ENCODE peak calls at places on chromosomes 6 and 20, in seven cellular contexts. I is left ventricle myocardium inferior; S is IMR-90; U is GM06990; X is HuH-7.5; F is CD4-positive, CD25-positive, alpha-beta regulatory T cell; Z is GM23248. T is an unnamed sample.

GRCh38 chr20:4542270-4542669 is 179.4 kb upstream of the PRND start:
- DNase-seq in F (no peak), Z (no peak), I (no peak), X (no peak), U (no peak), S (no peak), T (no peak)

GRCh38 chr20:2700913-2701620 is 8.5 kb downstream of the EBF4 start:
- DNase-seq in X (no peak), S (no peak), F (no peak), Z (no peak), I (no peak), U (no peak), T (no peak)

GRCh38 chr6:67863346-67863745 is 771.7 kb upstream of the ADGRB3 start:
- DNase-seq in F (no peak), I (no peak), Z (no peak), U (no peak), X (no peak), S (no peak), T (no peak)

GRCh38 chr6:127118505-127119360 is at the start of gene RSPO3:
- DNase-seq in Z (peak; percentile 71), S (peak; percentile 18), F (no peak), I (no peak), X (peak; percentile 53), U (peak; percentile 20), T (no peak)

GRCh38 chr6:160137130-160137988 is 15.7 kb downstream of the SLC22A1 start:
- DNase-seq in U (no peak), F (no peak), S (no peak), Z (no peak), X (no peak), I (no peak), T (no peak)

GRCh38 chr6:150900049-150900448 is 34.5 kb downstream of the MTHFD1L start:
- DNase-seq in S (no peak), I (no peak), Z (peak; percentile 50), X (no peak), U (no peak), F (no peak), T (no peak)

GRCh38 chr20:62616728-62617621 is 25.3 kb upstream of the SLCO4A1 start:
- DNase-seq in I (peak; percentile 75), S (peak; percentile 49), U (peak; percentile 80), F (peak; percentile 58), Z (peak; percentile 78), X (peak; percentile 93), T (no peak)

GRCh38 chr20:51536116-51537069 is 6.1 kb downstream of the NFATC2 start:
- DNase-seq in Z (no peak), X (no peak), S (no peak), F (no peak), I (no peak), U (no peak), T (no peak)

GRCh38 chr6:69343856-69344255 is 453.0 kb downstream of the LMBRD1 start:
- DNase-seq in X (no peak), S (no peak), F (no peak), Z (no peak), I (no peak), U (no peak), T (no peak)

GRCh38 chr20:30286157-30286556 is 971.3 kb upstream of the DEFB115 start:
- DNase-seq in F (no peak), U (no peak), X (no peak), I (no peak), Z (no peak), S (no peak), T (no peak)

GRCh38 chr6:55674672-55675071 is 95.7 kb upstream of the HMGCLL1 start:
- DNase-seq in S (no peak), U (no peak), X (no peak), F (no peak), Z (no peak), I (no peak), T (no peak)

GRCh38 chr6:129138739-129139405 is 255.9 kb downstream of the LAMA2 start:
- DNase-seq in I (no peak), S (no peak), Z (no peak), X (no peak), F (no peak), U (no peak), T (no peak)

GRCh38 chr20:25484911-25485511 is 77.5 kb downstream of the GINS1 start:
- DNase-seq in S (no peak), I (no peak), U (no peak), F (no peak), X (no peak), Z (no peak), T (no peak)

GRCh38 chr20:16257813-16258430 is 315.3 kb downstream of the KIF16B start:
- DNase-seq in S (no peak), X (no peak), F (no peak), Z (no peak), I (no peak), U (no peak), T (no peak)

T was measured in GM12878.